ENCODE peak calls at places on chromosomes 5 and 9, in six cellular contexts. One of them, this sample, is unnamed. For H3K9me3, the result is how much of the 10 kb centered on the place peaks cover.

GRCh38 chr9:131754846-131755245 is 15.0 kb upstream of the RAPGEF1 start:
- DNase-seq in uterus: no peak
- DNase-seq in sigmoid colon: no peak
- DNase-seq in A549: no peak
- DNase-seq in tibial nerve: no peak
- DNase-seq in esophagus squamous epithelium: no peak
- DNase-seq in this sample: no peak

GRCh38 chr5:72065751-72066255 is 41.5 kb upstream of the MAP1B start:
- DNase-seq in uterus: no peak
- DNase-seq in sigmoid colon: no peak
- DNase-seq in A549: peak
- DNase-seq in tibial nerve: no peak
- DNase-seq in esophagus squamous epithelium: no peak
- DNase-seq in this sample: no peak

GRCh38 chr5:27911216-27911615 is 872.8 kb upstream of the CDH9 start:
- DNase-seq in uterus: no peak
- DNase-seq in sigmoid colon: no peak
- DNase-seq in A549: no peak
- DNase-seq in tibial nerve: no peak
- DNase-seq in esophagus squamous epithelium: no peak
- DNase-seq in this sample: no peak

GRCh38 chr5:168423478-168423877 is 62.8 kb upstream of the RARS1 start:
- DNase-seq in uterus: no peak
- DNase-seq in sigmoid colon: no peak
- DNase-seq in A549: no peak
- DNase-seq in tibial nerve: no peak
- DNase-seq in esophagus squamous epithelium: no peak
- DNase-seq in this sample: no peak

GRCh38 chr9:34573599-34574325 is 15.8 kb downstream of the CNTFR start:
- DNase-seq in uterus: no peak
- DNase-seq in sigmoid colon: no peak
- DNase-seq in A549: no peak
- DNase-seq in tibial nerve: no peak
- DNase-seq in esophagus squamous epithelium: no peak
- DNase-seq in this sample: no peak

GRCh38 chr5:151227918-151228447 is 4.1 kb upstream of the CCDC69 start:
- DNase-seq in uterus: no peak
- DNase-seq in sigmoid colon: no peak
- DNase-seq in A549: no peak
- DNase-seq in tibial nerve: no peak
- DNase-seq in esophagus squamous epithelium: no peak
- DNase-seq in this sample: no peak

GRCh38 chr5:147560982-147561381 is 51.1 kb upstream of the DPYSL3 start:
- DNase-seq in uterus: no peak
- DNase-seq in sigmoid colon: no peak
- DNase-seq in A549: no peak
- DNase-seq in tibial nerve: no peak
- DNase-seq in esophagus squamous epithelium: no peak
- DNase-seq in this sample: no peak

GRCh38 chr5:1278656-1279442 is 16.0 kb downstream of the TERT start:
- DNase-seq in uterus: no peak
- DNase-seq in sigmoid colon: no peak
- DNase-seq in A549: no peak
- DNase-seq in tibial nerve: no peak
- DNase-seq in esophagus squamous epithelium: no peak
- DNase-seq in this sample: no peak

GRCh38 chr5:131322926-131323325 is 59.1 kb downstream of the CDC42SE2 start:
- DNase-seq in uterus: no peak
- DNase-seq in sigmoid colon: no peak
- DNase-seq in A549: no peak
- DNase-seq in tibial nerve: no peak
- DNase-seq in esophagus squamous epithelium: no peak
- DNase-seq in this sample: no peak

GRCh38 chr5:99911971-99912370 is 623.2 kb upstream of the FAM174A start:
- DNase-seq in uterus: no peak
- DNase-seq in sigmoid colon: no peak
- DNase-seq in A549: no peak
- DNase-seq in tibial nerve: no peak
- DNase-seq in esophagus squamous epithelium: no peak
- DNase-seq in this sample: no peak

GRCh38 chr5:34012791-34013190 is 4.9 kb upstream of the AMACR start:
- DNase-seq in uterus: no peak
- DNase-seq in sigmoid colon: no peak
- DNase-seq in A549: no peak
- DNase-seq in tibial nerve: no peak
- DNase-seq in esophagus squamous epithelium: no peak
- DNase-seq in this sample: no peak

GRCh38 chr9:106482733-106483132 is 380.2 kb upstream of the ZNF462 start:
- DNase-seq in uterus: no peak
- DNase-seq in sigmoid colon: no peak
- DNase-seq in A549: no peak
- DNase-seq in tibial nerve: no peak
- DNase-seq in esophagus squamous epithelium: no peak
- DNase-seq in this sample: no peak

GRCh38 chr5:123262275-123262823 is 160.9 kb downstream of the CEP120 start:
- DNase-seq in uterus: no peak
- DNase-seq in sigmoid colon: no peak
- DNase-seq in A549: no peak
- DNase-seq in tibial nerve: no peak
- DNase-seq in esophagus squamous epithelium: no peak
- DNase-seq in this sample: no peak

GRCh38 chr5:170748986-170749385 is 34.5 kb upstream of the GABRP start:
- DNase-seq in uterus: no peak
- DNase-seq in sigmoid colon: no peak
- DNase-seq in A549: no peak
- DNase-seq in tibial nerve: no peak
- DNase-seq in esophagus squamous epithelium: no peak
- DNase-seq in this sample: no peak

GRCh38 chr9:112793213-112793810 is 42.8 kb downstream of the SNX30 start:
- DNase-seq in uterus: peak
- DNase-seq in sigmoid colon: peak
- DNase-seq in A549: peak
- DNase-seq in tibial nerve: peak
- DNase-seq in esophagus squamous epithelium: no peak
- DNase-seq in this sample: peak

GRCh38 chr5:160315968-160316367 is 3.6 kb upstream of the CCNJL start:
- DNase-seq in uterus: no peak
- DNase-seq in sigmoid colon: no peak
- DNase-seq in A549: peak
- DNase-seq in tibial nerve: no peak
- DNase-seq in esophagus squamous epithelium: no peak
- DNase-seq in this sample: no peak

GRCh38 chr9:122420315-122420714 is 49.5 kb downstream of the PTGS1 start:
- DNase-seq in uterus: no peak
- DNase-seq in sigmoid colon: no peak
- DNase-seq in A549: no peak
- DNase-seq in tibial nerve: no peak
- DNase-seq in esophagus squamous epithelium: no peak
- DNase-seq in this sample: no peak
- H3K9me3 ChIP-seq in uterus: under half
- H3K9me3 ChIP-seq in sigmoid colon: under half
- H3K9me3 ChIP-seq in A549: under half
- H3K9me3 ChIP-seq in tibial nerve: under half
- H3K9me3 ChIP-seq in esophagus squamous epithelium: under half
- H3K9me3 ChIP-seq in this sample: under half

DNA sequence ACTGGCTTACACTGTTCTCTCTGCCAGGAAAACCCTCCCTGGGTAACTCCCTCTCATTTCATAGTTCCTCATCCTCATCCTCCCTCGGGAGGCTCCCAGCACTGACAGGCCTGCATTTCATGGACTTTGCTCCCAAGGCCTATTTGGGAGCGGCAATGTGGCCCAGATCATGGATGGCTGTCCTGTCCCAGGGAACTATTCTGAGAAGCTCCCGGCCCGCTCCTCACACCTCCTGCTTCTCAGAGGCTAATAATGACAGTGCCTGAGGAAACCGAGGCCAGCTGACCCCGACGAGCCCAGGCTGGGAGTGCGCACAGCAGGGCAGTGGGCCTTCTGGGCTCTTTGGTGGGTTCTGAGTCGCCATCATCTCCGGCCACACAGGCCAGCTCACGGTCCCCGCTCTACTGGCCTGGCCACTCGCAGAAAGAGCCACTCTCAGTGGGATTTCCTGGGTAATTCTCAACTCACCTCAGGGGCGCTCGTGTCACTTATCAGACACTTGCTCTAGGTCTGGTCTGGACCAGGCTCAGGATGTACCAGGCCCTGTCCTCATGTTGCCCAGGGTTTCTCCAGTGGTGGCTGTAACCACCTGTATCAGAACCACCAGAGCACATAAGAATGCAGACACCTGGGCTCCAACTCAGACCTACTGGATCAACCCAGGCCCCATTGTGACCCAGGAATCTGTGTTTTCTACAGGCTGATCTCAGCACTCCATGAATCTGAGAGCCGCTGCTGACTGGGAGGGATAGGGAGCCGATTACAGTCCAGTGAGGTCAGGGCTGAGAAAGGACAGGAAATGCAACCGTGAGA is 2.0 kb upstream of the DOLPP1 start:
- DNase-seq in uterus: no peak
- DNase-seq in sigmoid colon: no peak
- DNase-seq in A549: no peak
- DNase-seq in tibial nerve: no peak
- DNase-seq in esophagus squamous epithelium: no peak
- DNase-seq in this sample: peak
- TF ChIP-seq POLR2A in uterus: no peak
- TF ChIP-seq POLR2A in sigmoid colon: no peak
- TF ChIP-seq POLR2A in A549: no peak
- TF ChIP-seq POLR2A in tibial nerve: no peak
- TF ChIP-seq POLR2A in esophagus squamous epithelium: no peak
- TF ChIP-seq POLR2A in this sample: no peak

DNA sequence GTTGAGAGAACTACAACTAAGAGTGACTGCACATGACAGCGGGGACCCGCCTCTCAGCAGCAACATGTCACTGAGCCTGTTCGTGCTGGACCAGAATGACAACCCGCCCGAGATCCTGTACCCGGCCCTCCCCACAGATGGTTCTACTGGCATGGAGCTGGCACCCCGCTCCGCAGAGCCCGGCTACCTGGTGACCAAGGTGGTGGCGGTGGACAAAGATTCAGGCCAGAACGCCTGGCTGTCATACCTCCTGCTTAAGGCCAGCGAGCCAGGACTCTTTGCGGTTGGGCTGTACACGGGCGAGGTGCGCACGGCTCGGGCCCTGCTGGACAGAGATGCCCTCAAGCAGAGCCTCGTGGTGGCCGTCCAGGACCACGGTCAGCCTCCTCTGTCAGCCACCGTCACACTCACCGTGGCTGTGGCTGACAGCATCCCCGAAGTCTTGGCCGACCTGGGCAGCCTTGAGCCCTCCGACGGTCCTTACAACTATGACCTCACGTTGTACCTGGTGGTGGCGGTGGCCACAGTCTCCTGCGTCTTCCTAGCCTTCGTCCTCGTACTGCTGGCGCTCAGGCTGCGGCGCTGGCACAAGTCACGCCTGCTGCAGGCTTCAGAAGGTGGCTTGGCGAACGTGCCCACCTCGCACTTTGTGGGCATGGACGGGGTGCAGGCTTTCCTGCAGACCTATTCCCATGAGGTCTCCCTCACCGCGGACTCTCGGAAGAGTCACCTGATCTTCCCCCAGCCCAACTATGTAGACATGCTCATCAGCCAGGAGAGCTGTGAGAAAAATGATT is 2.1 kb downstream of the PCDHGA7 start:
- DNase-seq in uterus: no peak
- DNase-seq in sigmoid colon: no peak
- DNase-seq in A549: no peak
- DNase-seq in tibial nerve: no peak
- DNase-seq in esophagus squamous epithelium: no peak
- DNase-seq in this sample: no peak
- H3K9me3 ChIP-seq in uterus: half or more
- H3K9me3 ChIP-seq in sigmoid colon: half or more
- H3K9me3 ChIP-seq in A549: under half
- H3K9me3 ChIP-seq in tibial nerve: under half
- H3K9me3 ChIP-seq in esophagus squamous epithelium: half or more
- H3K9me3 ChIP-seq in this sample: under half

DNA sequence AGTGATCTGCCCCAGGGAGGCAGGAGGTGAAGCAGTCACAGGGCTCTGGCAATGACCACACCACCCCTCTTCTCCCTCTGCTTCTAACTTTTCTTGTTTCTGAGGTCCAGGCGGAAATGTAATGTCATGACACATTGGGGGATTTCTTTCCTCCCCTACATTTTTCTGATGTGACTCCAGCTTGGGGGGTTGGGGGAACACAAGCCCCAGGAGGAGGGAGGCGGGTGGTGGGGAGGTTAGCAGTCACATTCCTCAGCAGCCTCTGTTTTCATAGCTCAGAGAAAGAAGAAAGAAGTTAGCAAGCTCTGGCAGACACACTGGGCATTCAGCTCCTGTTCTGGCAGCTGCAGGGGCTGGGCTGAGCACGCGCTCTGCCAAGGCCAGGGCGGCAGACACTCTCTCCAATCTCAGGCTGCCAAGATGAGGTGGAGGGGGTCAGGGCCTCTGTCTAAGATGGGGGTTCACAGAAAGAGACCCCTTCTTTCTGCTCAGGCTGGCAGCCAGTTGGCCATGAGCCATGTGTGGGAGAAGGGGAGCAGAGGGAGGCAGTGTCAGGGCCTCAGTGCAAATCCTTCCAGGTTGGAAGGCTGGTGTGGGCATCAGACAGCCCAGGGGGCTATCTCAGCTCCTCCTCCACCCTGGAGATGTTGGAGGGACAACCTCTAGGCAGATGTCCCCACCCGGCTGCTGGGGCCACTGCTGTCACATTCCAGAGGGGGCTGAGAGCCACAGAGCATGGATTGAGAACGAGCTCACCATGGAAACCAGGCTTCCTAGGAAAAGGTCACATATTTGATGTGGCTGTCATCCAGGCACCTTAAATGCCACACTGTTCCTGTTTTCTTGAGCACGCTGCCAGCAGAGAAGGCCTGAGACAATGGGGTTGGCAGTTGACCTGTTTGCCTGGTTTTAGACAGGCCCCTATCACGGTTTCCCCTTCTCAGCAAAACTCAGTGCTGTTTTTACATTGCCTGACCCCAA is 20.1 kb upstream of the PFDN1 start:
- DNase-seq in uterus: peak
- DNase-seq in sigmoid colon: peak
- DNase-seq in A549: peak
- DNase-seq in tibial nerve: no peak
- DNase-seq in esophagus squamous epithelium: no peak
- DNase-seq in this sample: peak
- TF ChIP-seq POLR2A in uterus: no peak
- TF ChIP-seq POLR2A in sigmoid colon: no peak
- TF ChIP-seq POLR2A in A549: no peak
- TF ChIP-seq POLR2A in tibial nerve: no peak
- TF ChIP-seq POLR2A in esophagus squamous epithelium: no peak
- TF ChIP-seq POLR2A in this sample: no peak

DNA sequence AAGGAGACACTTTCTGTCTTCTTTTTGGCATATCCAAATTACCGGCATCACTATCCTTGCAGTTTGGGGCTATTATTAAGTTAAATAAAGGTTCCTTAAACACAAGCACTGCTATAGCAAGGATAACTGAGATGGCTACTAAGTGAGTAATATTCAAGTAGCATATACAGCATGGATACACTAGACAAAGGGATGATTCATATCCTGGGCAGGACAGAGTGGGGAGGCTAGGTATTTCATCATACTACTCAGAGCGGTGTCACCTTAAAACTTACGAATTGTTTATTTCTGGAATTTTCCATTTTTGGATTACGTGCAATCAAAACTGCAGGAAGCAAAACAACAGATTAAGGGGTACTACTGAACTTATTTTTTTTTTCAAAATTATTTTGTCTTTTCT is 54.1 kb downstream of the FER start:
- DNase-seq in uterus: no peak
- DNase-seq in sigmoid colon: no peak
- DNase-seq in A549: peak
- DNase-seq in tibial nerve: no peak
- DNase-seq in esophagus squamous epithelium: no peak
- DNase-seq in this sample: no peak
- H3K9me3 ChIP-seq in uterus: under half
- H3K9me3 ChIP-seq in sigmoid colon: under half
- H3K9me3 ChIP-seq in A549: under half
- H3K9me3 ChIP-seq in tibial nerve: under half
- H3K9me3 ChIP-seq in esophagus squamous epithelium: under half
- H3K9me3 ChIP-seq in this sample: under half

This sample was measured in heart left ventricle.